ENCODE peak calls at places on chromosomes 7 and 10, in eight cellular contexts. R is heart left ventricle, U is Peyer's patch, X is fibroblast of the aortic adventitia, D is cardiac muscle cell, S is AG09309, M is uterus, B is NT2/D1. Z is an unnamed sample.

GRCh38 chr7:1278543-1278942 is 45.9 kb downstream of the UNCX start:
- DNase-seq in R (no peak), M (no peak), S (no peak), U (no peak), X (no peak), D (no peak), B (no peak), Z (no peak)

GRCh38 chr7:38411404-38411803 is 138.0 kb upstream of the TARP start:
- DNase-seq in S (no peak), B (no peak), X (peak; percentile 8), M (no peak), D (peak; percentile 13), U (no peak), R (no peak), Z (no peak)

GRCh38 chr10:115572740-115573455 is 479.7 kb downstream of the ATRNL1 start:
- DNase-seq in X (no peak), D (peak; percentile 1), U (no peak), B (peak; percentile 3), R (no peak), M (no peak), S (no peak), Z (no peak)

GRCh38 chr7:121000091-121000983 is 11.8 kb downstream of the CPED1 start:
- DNase-seq in S (no peak), X (peak; percentile 80), M (no peak), R (no peak), B (no peak), D (peak; percentile 68), U (no peak), Z (no peak)

GRCh38 chr10:58278274-58278961 is 9.5 kb downstream of the CISD1 start:
- DNase-seq in D (no peak), X (no peak), M (no peak), U (no peak), S (no peak), R (no peak), B (no peak), Z (no peak)

GRCh38 chr7:14604606-14605005 is 297.9 kb downstream of the DGKB start:
- DNase-seq in M (no peak), X (peak; percentile 10), R (no peak), U (no peak), S (no peak), D (no peak), B (no peak), Z (no peak)

GRCh38 chr10:120457431-120458172 is 575 bp downstream of the PLPP4 start:
- DNase-seq in U (no peak), B (no peak), D (no peak), S (no peak), R (no peak), X (no peak), M (no peak), Z (peak; percentile 33)

GRCh38 chr7:17408904-17409290 is 110.4 kb downstream of the AHR start:
- DNase-seq in B (no peak), U (no peak), D (peak; percentile 10), R (no peak), M (no peak), X (no peak), S (no peak), Z (no peak)

GRCh38 chr10:77872947-77873557 is 53.5 kb downstream of the DLG5 start:
- DNase-seq in B (no peak), R (no peak), D (no peak), M (no peak), U (no peak), X (peak; percentile 20), S (no peak), Z (no peak)

GRCh38 chr7:91345449-91345848 is 81.2 kb downstream of the FZD1 start:
- DNase-seq in U (no peak), S (no peak), D (no peak), B (no peak), M (no peak), X (no peak), R (no peak), Z (no peak)

GRCh38 chr7:17984288-17984687 is 43.4 kb downstream of the PRPS1L1 start:
- DNase-seq in U (no peak), S (no peak), B (no peak), M (no peak), R (no peak), D (no peak), X (no peak), Z (no peak)

GRCh38 chr10:117259279-117259678 is 18.4 kb downstream of the SLC18A2 start:
- DNase-seq in X (no peak), R (no peak), U (no peak), M (no peak), B (no peak), S (no peak), D (no peak), Z (no peak)

GRCh38 chr7:139918488-139918887 is 89.4 kb downstream of the TBXAS1 start:
- DNase-seq in B (no peak), D (peak; percentile 86), U (no peak), S (no peak), X (peak; percentile 56), R (peak; percentile 35), M (peak; percentile 42), Z (peak; percentile 56)

GRCh38 chr10:70367195-70367796 is 15.1 kb downstream of the LRRC20 start:
- DNase-seq in M (no peak), X (peak; percentile 76), B (no peak), S (no peak), U (no peak), D (no peak), R (no peak), Z (no peak)

GRCh38 chr10:43203491-43204393 is 63.1 kb downstream of the RASGEF1A start:
- DNase-seq in S (no peak), M (peak; percentile 29), U (peak; percentile 47), R (peak; percentile 20), B (no peak), X (no peak), D (peak; percentile 19), Z (peak; percentile 48)
- H3K4me3 ChIP-seq in S (no peak overlapping the region), M (peak overlapping the region; percentile 1), U (no peak overlapping the region), R (no peak overlapping the region), B (peak overlapping the region; percentile 82), X (peak overlapping the region; percentile 22), D (no peak overlapping the region), Z (peak overlapping the region; percentile 45)

DNA sequence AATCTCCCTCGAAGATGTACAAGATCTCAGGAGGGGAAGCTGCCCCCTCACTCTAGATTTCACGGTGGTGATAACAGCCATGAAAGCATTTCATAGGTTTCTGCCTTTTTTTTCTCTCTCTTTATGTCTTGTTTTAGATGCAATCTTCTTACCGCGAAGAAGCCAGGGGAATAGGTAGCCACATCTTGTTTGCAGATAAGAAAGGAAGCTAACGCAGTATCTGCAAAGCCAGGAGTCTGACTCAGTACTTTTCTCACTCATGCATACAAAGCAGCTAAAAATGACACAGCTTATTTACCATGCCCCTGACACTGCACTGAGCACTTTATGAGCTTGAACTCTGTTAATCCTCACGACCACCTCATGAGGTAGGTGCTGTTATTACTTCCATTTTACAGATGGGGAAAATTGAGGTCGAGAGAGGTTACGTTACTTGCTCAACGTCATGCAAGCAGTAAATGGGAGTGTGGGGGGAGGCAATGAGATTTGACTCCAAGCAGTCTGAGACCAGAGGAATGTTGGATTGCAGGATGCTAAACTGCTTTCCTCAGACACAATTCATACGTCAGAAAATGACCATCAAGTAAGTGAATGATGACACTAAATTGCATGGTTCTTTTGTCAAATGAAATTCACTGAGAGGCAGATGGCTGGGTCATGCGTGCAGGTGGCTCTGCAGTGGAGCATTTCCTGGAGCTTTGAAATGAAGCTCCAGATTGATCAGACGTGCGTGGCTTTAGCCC is 3.2 kb downstream of the MAP3K8 start:
- DNase-seq in U (no peak), S (no peak), D (peak; percentile 74), M (no peak), R (no peak), B (no peak), X (peak; percentile 84), Z (no peak)
- H3K4me3 ChIP-seq in U (peak overlapping the region; percentile 4), S (peak overlapping the region; percentile 10), D (no peak overlapping the region), M (peak overlapping the region; percentile 84), R (peak overlapping the region; percentile 92), B (no peak overlapping the region), X (peak overlapping the region; percentile 66), Z (no peak overlapping the region)

GRCh38 chr10:69088801-69089501 is 1.0 kb downstream of the SRGN start:
- DNase-seq in D (peak; percentile 80), M (no peak), S (no peak), R (no peak), U (no peak), B (no peak), X (peak; percentile 78), Z (no peak)

GRCh38 chr10:69090687-69091450 is 3.0 kb downstream of the SRGN start:
- DNase-seq in B (no peak), M (no peak), D (no peak), X (peak; percentile 23), R (no peak), S (no peak), U (no peak), Z (no peak)

GRCh38 chr10:69087600-69088470 is at the start of gene SRGN:
- DNase-seq in D (peak; percentile 98), M (peak; percentile 60), R (peak; percentile 83), B (no peak), X (peak; percentile 99), S (peak; percentile 59), U (peak; percentile 95), Z (peak; percentile 84)

GRCh38 chr10:69088471-69088769 is 517 bp downstream of the SRGN start:
- DNase-seq in U (no peak), R (no peak), D (peak; percentile 44), X (no peak), M (no peak), S (no peak), B (no peak), Z (no peak)

GRCh38 chr10:69089638-69090599 is 2.0 kb downstream of the SRGN start:
- DNase-seq in U (peak; percentile 86), R (peak; percentile 45), M (no peak), B (no peak), X (peak; percentile 45), S (no peak), D (peak; percentile 77), Z (no peak)
- H3K4me3 ChIP-seq in U (peak overlapping the region; percentile 16), R (peak overlapping the region; percentile 6), M (peak overlapping the region; percentile 5), B (no peak overlapping the region), X (peak overlapping the region; percentile 37), S (no peak overlapping the region), D (no peak overlapping the region), Z (peak overlapping the region; percentile 14)

DNA sequence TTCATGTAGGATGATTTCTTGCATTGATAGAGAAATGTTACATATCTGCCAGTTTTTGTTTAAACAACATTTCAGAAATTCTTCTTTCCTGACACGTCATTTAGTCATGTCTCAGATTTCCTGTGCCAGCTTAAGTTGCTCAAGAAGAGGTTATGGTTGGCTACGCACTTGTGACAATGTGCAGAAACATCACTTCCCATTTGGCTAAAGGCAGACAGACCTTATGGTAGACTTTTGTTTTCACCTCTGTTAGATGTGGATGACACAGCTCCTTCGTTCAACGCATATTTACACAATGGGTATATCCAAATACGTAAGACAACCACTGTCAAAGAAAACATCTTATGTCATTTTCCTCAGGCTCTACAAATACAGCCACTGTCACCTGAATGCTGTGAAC is 125.8 kb downstream of the DOCK4 start:
- DNase-seq in D (peak; percentile 89), X (peak; percentile 93), R (no peak), U (no peak), S (peak; percentile 66), B (no peak), M (no peak), Z (no peak)
- H3K4me3 ChIP-seq in D (no peak overlapping the region), X (no peak overlapping the region), R (no peak overlapping the region), U (no peak overlapping the region), S (peak overlapping the region; percentile 1), B (no peak overlapping the region), M (no peak overlapping the region), Z (no peak overlapping the region)

GRCh38 chr7:43248553-43248952 is 136.1 kb downstream of the HECW1 start:
- DNase-seq in M (no peak), R (no peak), X (no peak), U (no peak), S (no peak), B (no peak), D (no peak), Z (no peak)
- H3K4me3 ChIP-seq in M (no peak overlapping the region), R (no peak overlapping the region), X (peak overlapping the region; percentile 62), U (no peak overlapping the region), S (peak overlapping the region; percentile 30), B (no peak overlapping the region), D (no peak overlapping the region), Z (no peak overlapping the region)

Z was measured in testis.